ENCODE peak calls at places on chromosomes 13 and 19, in six cellular contexts. A is fibroblast of mammary gland, J is left ventricle myocardium inferior, N is astrocyte, I is heart right ventricle, B is neural progenitor cell. R is an unnamed sample.

GRCh38 chr19:8116437-8117293 is 32.7 kb downstream of the FBN3 start:
- DNase-seq in A (no peak), J (no peak), N (no peak), I (no peak), B (no peak), R (no peak)

GRCh38 chr13:50438351-50438750 is 405.1 kb downstream of the DLEU7 start:
- DNase-seq in A (no peak), J (no peak), N (no peak), I (no peak), B (no peak), R (no peak)

GRCh38 chr13:110646442-110647364 is 31.4 kb downstream of the NAXD start:
- DNase-seq in A (no peak), J (no peak), N (no peak), I (no peak), B (no peak), R (no peak)

GRCh38 chr19:30567535-30568232 is 195.5 kb downstream of the ZNF536 start:
- DNase-seq in A (peak), J (no peak), N (no peak), I (no peak), B (no peak), R (no peak)

GRCh38 chr13:51451467-51452390 is 1.1 kb downstream of the INTS6 start:
- DNase-seq in A (peak), J (peak), N (peak), I (peak), B (peak), R (peak)

GRCh38 chr19:46520616-46521015 is 24.9 kb upstream of the PNMA8B start:
- DNase-seq in A (no peak), J (no peak), N (no peak), I (no peak), B (peak), R (no peak)

GRCh38 chr19:10214784-10215183 is 16.3 kb downstream of the S1PR2 start:
- DNase-seq in A (peak), J (no peak), N (peak), I (no peak), B (no peak), R (peak)

GRCh38 chr13:38537026-38537425 is 149.9 kb upstream of the FREM2 start:
- DNase-seq in A (no peak), J (no peak), N (no peak), I (no peak), B (no peak), R (no peak)

GRCh38 chr13:97944396-97945029 is 9.0 kb upstream of the IPO5 start:
- DNase-seq in A (peak), J (no peak), N (peak), I (no peak), B (no peak), R (peak)

GRCh38 chr13:29902632-29903305 is 52.4 kb upstream of the UBL3 start:
- DNase-seq in A (no peak), J (no peak), N (no peak), I (no peak), B (no peak), R (peak)

GRCh38 chr19:50030937-50031336 is 5.1 kb downstream of the ZNF473 start:
- DNase-seq in A (no peak), J (no peak), N (no peak), I (no peak), B (no peak), R (no peak)

GRCh38 chr19:49590971-49591730 is at the start of gene PRR12:
- DNase-seq in A (peak), J (peak), N (peak), I (peak), B (peak), R (peak)

GRCh38 chr13:19601749-19602725 is 31.4 kb upstream of the MPHOSPH8 start:
- DNase-seq in A (peak), J (peak), N (peak), I (peak), B (peak), R (peak)

GRCh38 chr19:13072206-13072898 is 30.3 kb downstream of the LYL1 start:
- DNase-seq in A (no peak), J (no peak), N (no peak), I (no peak), B (no peak), R (no peak)

GRCh38 chr19:30498707-30499106 is 126.5 kb downstream of the ZNF536 start:
- DNase-seq in A (no peak), J (no peak), N (no peak), I (no peak), B (peak), R (no peak)

DNA sequence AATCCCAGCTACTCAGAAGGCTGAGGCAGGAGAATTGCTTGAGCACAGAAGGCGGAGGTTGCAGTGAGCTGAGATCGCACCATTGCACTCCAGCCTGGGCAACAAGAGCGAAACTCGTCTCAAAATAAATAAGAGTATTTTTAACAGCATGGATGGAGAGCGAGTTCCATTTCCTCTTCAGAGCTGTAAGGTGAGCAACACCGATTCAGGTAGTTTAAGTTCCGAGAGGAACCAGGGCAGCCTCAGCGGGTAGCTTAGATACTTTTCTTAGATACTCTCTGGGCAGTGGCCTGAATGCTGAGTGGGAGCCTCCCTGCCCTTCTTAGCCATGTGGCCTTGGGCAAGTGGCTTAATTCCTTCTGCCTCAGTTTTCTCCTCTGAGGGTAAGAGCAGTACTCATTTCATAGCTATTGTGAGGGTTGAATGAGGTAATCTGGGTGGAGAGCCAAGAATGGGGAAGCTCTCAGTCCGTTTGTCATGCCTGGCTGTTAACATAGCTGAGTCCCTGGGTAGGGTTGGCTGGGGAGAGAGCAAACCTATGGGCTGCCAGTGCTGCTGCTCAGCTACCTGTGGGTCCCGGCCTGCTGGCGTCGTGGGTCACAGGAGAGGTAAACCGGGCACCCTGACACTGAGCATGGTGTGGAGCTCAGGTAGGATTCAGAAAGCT is 4.1 kb downstream of the ATP11A start:
- DNase-seq in A (peak), J (no peak), N (peak), I (no peak), B (peak), R (peak)
- H3K4me3 ChIP-seq in A (no peak), J (peak), N (no peak), I (no peak), B (no peak), R (no peak)

DNA sequence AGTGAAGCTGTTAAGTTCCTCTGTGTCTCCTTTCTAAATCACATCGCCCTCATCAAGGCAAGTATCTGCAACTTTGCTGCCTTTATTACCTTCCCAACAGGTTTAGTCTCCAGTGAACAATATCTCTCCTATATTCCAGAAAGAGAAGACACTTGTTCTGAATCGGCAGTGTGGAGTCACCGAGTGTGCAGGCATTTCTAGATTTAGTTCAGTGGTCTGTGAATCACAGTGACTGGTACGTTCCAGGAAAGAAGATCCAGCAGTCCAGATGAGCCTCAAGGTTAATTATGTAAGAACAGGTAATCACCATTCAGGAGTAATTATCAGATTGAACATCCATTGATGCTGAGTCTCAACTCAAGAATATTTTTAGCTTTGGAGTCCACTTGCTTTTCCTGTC is 497.0 kb downstream of the FOXO1 start:
- DNase-seq in A (peak), J (no peak), N (no peak), I (no peak), B (no peak), R (no peak)
- H3K4me3 ChIP-seq in A (no peak), J (no peak), N (no peak), I (no peak), B (no peak), R (no peak)

GRCh38 chr13:113740661-113741060 is 18.4 kb upstream of the TMEM255B start:
- DNase-seq in A (no peak), J (no peak), N (no peak), I (no peak), B (no peak), R (no peak)

GRCh38 chr13:113741101-113741731 is 17.8 kb upstream of the TMEM255B start:
- DNase-seq in A (no peak), J (no peak), N (peak), I (no peak), B (no peak), R (no peak)

GRCh38 chr13:113743366-113744195 is 15.4 kb upstream of the TMEM255B start:
- DNase-seq in A (no peak), J (no peak), N (no peak), I (no peak), B (no peak), R (no peak)

GRCh38 chr13:113742445-113743120 is 16.4 kb upstream of the TMEM255B start:
- DNase-seq in A (peak), J (no peak), N (no peak), I (no peak), B (no peak), R (no peak)

DNA sequence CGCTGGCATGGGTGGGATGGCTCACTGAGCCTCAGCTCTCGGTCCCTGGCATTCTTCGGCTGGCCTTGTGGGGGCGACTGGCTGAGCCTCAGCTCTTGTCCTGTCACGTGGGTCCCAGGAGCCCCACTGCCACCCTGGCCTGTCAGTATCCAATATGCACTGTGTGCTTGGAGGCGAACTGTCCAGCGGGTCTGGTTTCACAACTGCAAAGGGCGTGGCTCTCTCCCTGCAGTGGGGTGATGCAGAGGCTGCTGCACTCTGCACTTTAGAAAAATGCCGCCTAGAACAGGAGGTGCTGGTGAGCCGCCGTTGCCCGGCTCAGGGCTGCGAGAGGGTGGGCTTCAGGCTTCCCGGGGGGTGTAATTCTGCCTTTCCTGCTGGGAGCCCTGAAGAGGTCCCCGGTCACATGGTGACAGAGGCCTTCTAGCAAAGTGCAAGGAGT is 17.0 kb upstream of the TMEM255B start:
- DNase-seq in A (peak), J (no peak), N (no peak), I (no peak), B (peak), R (peak)
- H3K4me3 ChIP-seq in A (no peak), J (no peak), N (no peak), I (no peak), B (no peak), R (no peak)

DNA sequence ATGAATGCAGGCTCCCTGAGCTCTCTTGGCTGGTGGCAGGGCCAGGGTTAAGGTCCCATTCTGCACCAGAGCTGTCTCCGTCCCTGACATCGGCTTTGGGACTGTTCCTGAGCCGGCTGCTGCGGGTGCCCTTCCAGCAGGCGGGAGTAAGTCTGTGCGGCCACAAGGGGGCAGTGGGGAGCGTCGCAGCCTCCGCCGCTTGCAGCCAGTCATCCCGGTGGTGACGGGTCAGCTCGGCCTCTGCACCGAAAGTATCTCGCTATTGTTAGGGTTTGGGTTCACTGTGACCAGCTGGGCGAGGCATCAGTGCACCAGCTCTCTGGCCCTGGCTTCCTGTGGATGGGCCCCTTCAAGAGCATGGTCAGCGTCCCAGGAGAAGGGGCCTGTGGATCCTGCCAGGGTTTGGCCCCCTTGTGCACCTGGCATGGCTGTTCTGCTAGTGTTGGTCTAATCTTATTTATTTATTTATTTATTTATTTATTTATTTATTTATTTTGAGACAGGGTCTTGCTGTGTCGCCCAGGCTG is 15.1 kb downstream of the NDUFB7 start:
- DNase-seq in A (peak), J (peak), N (peak), I (peak), B (peak), R (peak)
- H3K4me3 ChIP-seq in A (no peak), J (peak), N (peak), I (no peak), B (no peak), R (no peak)

GRCh38 chr19:19459707-19460251 is 54.3 kb downstream of the GATAD2A start:
- DNase-seq in A (peak), J (peak), N (peak), I (no peak), B (no peak), R (peak)
- H3K4me3 ChIP-seq in A (no peak), J (peak), N (no peak), I (no peak), B (no peak), R (no peak)